ENCODE peak calls at places on chromosomes 4 and X, in nine cellular contexts. One of them, this sample, is unnamed.

GRCh38 chr4:168585168-168586091 is 88.6 kb downstream of the PALLD start:
- DNase-seq in breast epithelium: peak; percentile 63
- DNase-seq in cardiac muscle cell: peak; percentile 90
- DNase-seq in GM12865: peak; percentile 35
- DNase-seq in NCI-H1092: peak; percentile 61
- DNase-seq in HEK293T: peak; percentile 78
- DNase-seq in NCI-H1105 treated with DMSO at 0.1 percent for 48 hours: no peak
- DNase-seq in naive thymus-derived CD8-positive, alpha-beta T cell: no peak
- DNase-seq in activated T-helper 1 cell treated with anti-CD3 and anti-CD28 coated beads, Interleukin-2, amount 50 U/mL, for 16 hours: no peak
- DNase-seq in this sample: peak; percentile 33

GRCh38 chrX:151082077-151082948 is 94.1 kb upstream of the GPR50 start:
- DNase-seq in HEK293T: peak; percentile 86
- DNase-seq in breast epithelium: peak; percentile 57
- DNase-seq in cardiac muscle cell: peak; percentile 59
- DNase-seq in NCI-H1105 treated with DMSO at 0.1 percent for 48 hours: peak; percentile 75
- DNase-seq in NCI-H1092: peak; percentile 32
- DNase-seq in naive thymus-derived CD8-positive, alpha-beta T cell: peak; percentile 19
- DNase-seq in GM12865: peak; percentile 52
- DNase-seq in activated T-helper 1 cell treated with anti-CD3 and anti-CD28 coated beads, Interleukin-2, amount 50 U/mL, for 16 hours: peak; percentile 46
- DNase-seq in this sample: peak; percentile 62

GRCh38 chr4:3285558-3286334 is 7.1 kb upstream of the RGS12 start:
- DNase-seq in GM12865: no peak
- DNase-seq in cardiac muscle cell: peak; percentile 37
- DNase-seq in activated T-helper 1 cell treated with anti-CD3 and anti-CD28 coated beads, Interleukin-2, amount 50 U/mL, for 16 hours: no peak
- DNase-seq in NCI-H1092: no peak
- DNase-seq in breast epithelium: peak; percentile 62
- DNase-seq in HEK293T: no peak
- DNase-seq in NCI-H1105 treated with DMSO at 0.1 percent for 48 hours: no peak
- DNase-seq in naive thymus-derived CD8-positive, alpha-beta T cell: no peak
- DNase-seq in this sample: peak; percentile 6

GRCh38 chr4:185513489-185514181 is 21.7 kb downstream of the PDLIM3 start:
- DNase-seq in activated T-helper 1 cell treated with anti-CD3 and anti-CD28 coated beads, Interleukin-2, amount 50 U/mL, for 16 hours: no peak
- DNase-seq in naive thymus-derived CD8-positive, alpha-beta T cell: no peak
- DNase-seq in GM12865: peak; percentile 56
- DNase-seq in NCI-H1105 treated with DMSO at 0.1 percent for 48 hours: no peak
- DNase-seq in cardiac muscle cell: peak; percentile 91
- DNase-seq in HEK293T: no peak
- DNase-seq in breast epithelium: no peak
- DNase-seq in NCI-H1092: no peak
- DNase-seq in this sample: no peak

GRCh38 chr4:24857996-24858395 is 54.8 kb downstream of the CCDC149 start:
- DNase-seq in HEK293T: no peak
- DNase-seq in naive thymus-derived CD8-positive, alpha-beta T cell: no peak
- DNase-seq in activated T-helper 1 cell treated with anti-CD3 and anti-CD28 coated beads, Interleukin-2, amount 50 U/mL, for 16 hours: no peak
- DNase-seq in NCI-H1092: no peak
- DNase-seq in GM12865: no peak
- DNase-seq in breast epithelium: no peak
- DNase-seq in cardiac muscle cell: peak; percentile 59
- DNase-seq in NCI-H1105 treated with DMSO at 0.1 percent for 48 hours: no peak
- DNase-seq in this sample: no peak

GRCh38 chrX:47936224-47936939 is 67.4 kb downstream of the ZNF182 start:
- DNase-seq in NCI-H1092: no peak
- DNase-seq in naive thymus-derived CD8-positive, alpha-beta T cell: peak; percentile 2
- DNase-seq in cardiac muscle cell: peak; percentile 25
- DNase-seq in NCI-H1105 treated with DMSO at 0.1 percent for 48 hours: peak; percentile 56
- DNase-seq in breast epithelium: no peak
- DNase-seq in activated T-helper 1 cell treated with anti-CD3 and anti-CD28 coated beads, Interleukin-2, amount 50 U/mL, for 16 hours: no peak
- DNase-seq in GM12865: no peak
- DNase-seq in HEK293T: no peak
- DNase-seq in this sample: no peak

GRCh38 chr4:180465364-180465763 is 1777.8 kb upstream of the TENM3 start:
- DNase-seq in GM12865: no peak
- DNase-seq in breast epithelium: no peak
- DNase-seq in HEK293T: no peak
- DNase-seq in NCI-H1092: no peak
- DNase-seq in NCI-H1105 treated with DMSO at 0.1 percent for 48 hours: no peak
- DNase-seq in activated T-helper 1 cell treated with anti-CD3 and anti-CD28 coated beads, Interleukin-2, amount 50 U/mL, for 16 hours: no peak
- DNase-seq in cardiac muscle cell: no peak
- DNase-seq in naive thymus-derived CD8-positive, alpha-beta T cell: no peak
- DNase-seq in this sample: no peak

GRCh38 chr4:53646792-53647191 is 55.5 kb upstream of the LNX1 start:
- DNase-seq in naive thymus-derived CD8-positive, alpha-beta T cell: no peak
- DNase-seq in breast epithelium: no peak
- DNase-seq in HEK293T: no peak
- DNase-seq in NCI-H1105 treated with DMSO at 0.1 percent for 48 hours: no peak
- DNase-seq in cardiac muscle cell: no peak
- DNase-seq in NCI-H1092: peak; percentile 19
- DNase-seq in GM12865: no peak
- DNase-seq in activated T-helper 1 cell treated with anti-CD3 and anti-CD28 coated beads, Interleukin-2, amount 50 U/mL, for 16 hours: no peak
- DNase-seq in this sample: no peak

GRCh38 chr4:87037921-87038320 is 103.1 kb downstream of the AFF1 start:
- DNase-seq in NCI-H1105 treated with DMSO at 0.1 percent for 48 hours: no peak
- DNase-seq in NCI-H1092: no peak
- DNase-seq in activated T-helper 1 cell treated with anti-CD3 and anti-CD28 coated beads, Interleukin-2, amount 50 U/mL, for 16 hours: no peak
- DNase-seq in GM12865: no peak
- DNase-seq in naive thymus-derived CD8-positive, alpha-beta T cell: no peak
- DNase-seq in cardiac muscle cell: no peak
- DNase-seq in HEK293T: no peak
- DNase-seq in breast epithelium: no peak
- DNase-seq in this sample: no peak

GRCh38 chrX:75522565-75523411 is at the start of gene ZDHHC15:
- DNase-seq in GM12865: no peak
- DNase-seq in naive thymus-derived CD8-positive, alpha-beta T cell: peak; percentile 41
- DNase-seq in cardiac muscle cell: peak; percentile 0
- DNase-seq in breast epithelium: peak; percentile 57
- DNase-seq in activated T-helper 1 cell treated with anti-CD3 and anti-CD28 coated beads, Interleukin-2, amount 50 U/mL, for 16 hours: peak; percentile 25
- DNase-seq in HEK293T: peak; percentile 10
- DNase-seq in NCI-H1092: peak; percentile 82
- DNase-seq in NCI-H1105 treated with DMSO at 0.1 percent for 48 hours: peak; percentile 78
- DNase-seq in this sample: peak; percentile 43

GRCh38 chr4:16007471-16008095 is 44.6 kb upstream of the FGFBP2 start:
- DNase-seq in GM12865: no peak
- DNase-seq in NCI-H1092: no peak
- DNase-seq in breast epithelium: no peak
- DNase-seq in naive thymus-derived CD8-positive, alpha-beta T cell: no peak
- DNase-seq in cardiac muscle cell: no peak
- DNase-seq in HEK293T: no peak
- DNase-seq in NCI-H1105 treated with DMSO at 0.1 percent for 48 hours: no peak
- DNase-seq in activated T-helper 1 cell treated with anti-CD3 and anti-CD28 coated beads, Interleukin-2, amount 50 U/mL, for 16 hours: no peak
- DNase-seq in this sample: no peak

GRCh38 chrX:154761977-154762528 is 611 bp upstream of the DKC1 start:
- DNase-seq in NCI-H1092: peak; percentile 61
- DNase-seq in breast epithelium: no peak
- DNase-seq in cardiac muscle cell: no peak
- DNase-seq in NCI-H1105 treated with DMSO at 0.1 percent for 48 hours: peak; percentile 82
- DNase-seq in HEK293T: no peak
- DNase-seq in GM12865: peak; percentile 13
- DNase-seq in activated T-helper 1 cell treated with anti-CD3 and anti-CD28 coated beads, Interleukin-2, amount 50 U/mL, for 16 hours: no peak
- DNase-seq in naive thymus-derived CD8-positive, alpha-beta T cell: peak; percentile 22
- DNase-seq in this sample: no peak

GRCh38 chr4:40170588-40170987 is 26.2 kb upstream of the RHOH start:
- DNase-seq in HEK293T: no peak
- DNase-seq in NCI-H1092: no peak
- DNase-seq in breast epithelium: no peak
- DNase-seq in naive thymus-derived CD8-positive, alpha-beta T cell: no peak
- DNase-seq in cardiac muscle cell: no peak
- DNase-seq in NCI-H1105 treated with DMSO at 0.1 percent for 48 hours: no peak
- DNase-seq in GM12865: no peak
- DNase-seq in activated T-helper 1 cell treated with anti-CD3 and anti-CD28 coated beads, Interleukin-2, amount 50 U/mL, for 16 hours: no peak
- DNase-seq in this sample: no peak

GRCh38 chr4:144647095-144647959 is 1.4 kb downstream of the HHIP start:
- DNase-seq in NCI-H1105 treated with DMSO at 0.1 percent for 48 hours: no peak
- DNase-seq in GM12865: no peak
- DNase-seq in naive thymus-derived CD8-positive, alpha-beta T cell: no peak
- DNase-seq in cardiac muscle cell: peak; percentile 51
- DNase-seq in breast epithelium: no peak
- DNase-seq in HEK293T: peak; percentile 29
- DNase-seq in activated T-helper 1 cell treated with anti-CD3 and anti-CD28 coated beads, Interleukin-2, amount 50 U/mL, for 16 hours: no peak
- DNase-seq in NCI-H1092: no peak
- DNase-seq in this sample: no peak

GRCh38 chr4:90419124-90419711 is 292.0 kb downstream of the CCSER1 start:
- DNase-seq in NCI-H1092: no peak
- DNase-seq in NCI-H1105 treated with DMSO at 0.1 percent for 48 hours: peak; percentile 44
- DNase-seq in naive thymus-derived CD8-positive, alpha-beta T cell: no peak
- DNase-seq in activated T-helper 1 cell treated with anti-CD3 and anti-CD28 coated beads, Interleukin-2, amount 50 U/mL, for 16 hours: no peak
- DNase-seq in GM12865: peak; percentile 18
- DNase-seq in cardiac muscle cell: peak; percentile 39
- DNase-seq in HEK293T: peak; percentile 25
- DNase-seq in breast epithelium: no peak
- DNase-seq in this sample: no peak

GRCh38 chrX:136975642-136976518 is 57.9 kb downstream of the GPR101 start:
- DNase-seq in NCI-H1105 treated with DMSO at 0.1 percent for 48 hours: no peak
- DNase-seq in HEK293T: no peak
- DNase-seq in breast epithelium: no peak
- DNase-seq in GM12865: no peak
- DNase-seq in naive thymus-derived CD8-positive, alpha-beta T cell: no peak
- DNase-seq in activated T-helper 1 cell treated with anti-CD3 and anti-CD28 coated beads, Interleukin-2, amount 50 U/mL, for 16 hours: no peak
- DNase-seq in NCI-H1092: no peak
- DNase-seq in cardiac muscle cell: no peak
- DNase-seq in this sample: no peak

GRCh38 chr4:64539234-64539849 is 130.1 kb upstream of the TECRL start:
- DNase-seq in cardiac muscle cell: peak; percentile 75
- DNase-seq in NCI-H1092: peak; percentile 12
- DNase-seq in activated T-helper 1 cell treated with anti-CD3 and anti-CD28 coated beads, Interleukin-2, amount 50 U/mL, for 16 hours: no peak
- DNase-seq in breast epithelium: no peak
- DNase-seq in naive thymus-derived CD8-positive, alpha-beta T cell: no peak
- DNase-seq in HEK293T: peak; percentile 56
- DNase-seq in NCI-H1105 treated with DMSO at 0.1 percent for 48 hours: peak; percentile 49
- DNase-seq in GM12865: peak; percentile 71
- DNase-seq in this sample: peak; percentile 47

GRCh38 chr4:73019462-73020047 is 50.0 kb downstream of the COX18 start:
- DNase-seq in breast epithelium: no peak
- DNase-seq in naive thymus-derived CD8-positive, alpha-beta T cell: no peak
- DNase-seq in NCI-H1092: peak; percentile 5
- DNase-seq in GM12865: peak; percentile 44
- DNase-seq in activated T-helper 1 cell treated with anti-CD3 and anti-CD28 coated beads, Interleukin-2, amount 50 U/mL, for 16 hours: no peak
- DNase-seq in cardiac muscle cell: peak; percentile 69
- DNase-seq in NCI-H1105 treated with DMSO at 0.1 percent for 48 hours: peak; percentile 7
- DNase-seq in HEK293T: peak; percentile 36
- DNase-seq in this sample: no peak

GRCh38 chr4:1246901-1247810 is 1.8 kb downstream of the CTBP1 start:
- DNase-seq in HEK293T: no peak
- DNase-seq in breast epithelium: peak; percentile 49
- DNase-seq in NCI-H1105 treated with DMSO at 0.1 percent for 48 hours: no peak
- DNase-seq in NCI-H1092: no peak
- DNase-seq in GM12865: peak; percentile 52
- DNase-seq in activated T-helper 1 cell treated with anti-CD3 and anti-CD28 coated beads, Interleukin-2, amount 50 U/mL, for 16 hours: no peak
- DNase-seq in cardiac muscle cell: no peak
- DNase-seq in naive thymus-derived CD8-positive, alpha-beta T cell: no peak
- DNase-seq in this sample: peak; percentile 7

GRCh38 chr4:19349416-19349815 is 902.3 kb upstream of the SLIT2 start:
- DNase-seq in breast epithelium: no peak
- DNase-seq in NCI-H1092: no peak
- DNase-seq in naive thymus-derived CD8-positive, alpha-beta T cell: no peak
- DNase-seq in cardiac muscle cell: no peak
- DNase-seq in GM12865: no peak
- DNase-seq in activated T-helper 1 cell treated with anti-CD3 and anti-CD28 coated beads, Interleukin-2, amount 50 U/mL, for 16 hours: no peak
- DNase-seq in NCI-H1105 treated with DMSO at 0.1 percent for 48 hours: no peak
- DNase-seq in HEK293T: no peak
- DNase-seq in this sample: no peak

GRCh38 chr4:159003420-159004253 is 99.2 kb upstream of the RAPGEF2 start:
- DNase-seq in NCI-H1105 treated with DMSO at 0.1 percent for 48 hours: peak; percentile 22
- DNase-seq in activated T-helper 1 cell treated with anti-CD3 and anti-CD28 coated beads, Interleukin-2, amount 50 U/mL, for 16 hours: no peak
- DNase-seq in breast epithelium: no peak
- DNase-seq in cardiac muscle cell: peak; percentile 36
- DNase-seq in GM12865: no peak
- DNase-seq in NCI-H1092: peak; percentile 40
- DNase-seq in HEK293T: no peak
- DNase-seq in naive thymus-derived CD8-positive, alpha-beta T cell: no peak
- DNase-seq in this sample: no peak

GRCh38 chrX:46601283-46601682 is 27.7 kb downstream of the CHST7 start:
- DNase-seq in GM12865: no peak
- DNase-seq in activated T-helper 1 cell treated with anti-CD3 and anti-CD28 coated beads, Interleukin-2, amount 50 U/mL, for 16 hours: no peak
- DNase-seq in HEK293T: no peak
- DNase-seq in naive thymus-derived CD8-positive, alpha-beta T cell: no peak
- DNase-seq in NCI-H1092: no peak
- DNase-seq in cardiac muscle cell: peak; percentile 92
- DNase-seq in NCI-H1105 treated with DMSO at 0.1 percent for 48 hours: no peak
- DNase-seq in breast epithelium: no peak
- DNase-seq in this sample: no peak

GRCh38 chrX:110992611-110993010 is 103.4 kb upstream of the PAK3 start:
- DNase-seq in NCI-H1105 treated with DMSO at 0.1 percent for 48 hours: peak; percentile 14
- DNase-seq in breast epithelium: no peak
- DNase-seq in cardiac muscle cell: peak; percentile 27
- DNase-seq in naive thymus-derived CD8-positive, alpha-beta T cell: no peak
- DNase-seq in activated T-helper 1 cell treated with anti-CD3 and anti-CD28 coated beads, Interleukin-2, amount 50 U/mL, for 16 hours: peak; percentile 1
- DNase-seq in HEK293T: peak; percentile 64
- DNase-seq in GM12865: peak; percentile 27
- DNase-seq in NCI-H1092: peak; percentile 8
- DNase-seq in this sample: peak; percentile 12

This sample was measured in progenitor cell of endocrine pancreas.